ENCODE peak calls at places on chromosomes 7 and 10, in eight cellular contexts. S is hepatocyte; E is ovary; R is right lobe of liver; T is A549; P is HepG2; V is endodermal cell; Z is CD8-positive, alpha-beta T cell. W is an unnamed sample.

GRCh38 chr7:7568553-7568952 is 1.9 kb downstream of the MIOS start:
- DNase-seq in S (no peak), E (no peak), R (no peak), T (no peak), P (no peak), V (no peak), Z (no peak), W (no peak)

GRCh38 chr10:12701696-12702095 is 299.8 kb downstream of the CCDC3 start:
- DNase-seq in S (peak), E (no peak), R (no peak), T (no peak), P (no peak), V (no peak), Z (no peak), W (no peak)

GRCh38 chr7:80515298-80515697 is 3.4 kb upstream of the GNAT3 start:
- DNase-seq in S (no peak), E (no peak), R (no peak), T (no peak), P (no peak), V (no peak), Z (no peak), W (no peak)

GRCh38 chr10:86804805-86805204 is 48.4 kb downstream of the BMPR1A start:
- DNase-seq in S (no peak), E (no peak), R (no peak), T (no peak), P (no peak), V (no peak), Z (no peak), W (no peak)

GRCh38 chr10:118457824-118458428 is 115.8 kb upstream of the FAM204A start:
- DNase-seq in S (no peak), E (no peak), R (no peak), T (no peak), P (peak), V (no peak), Z (no peak), W (no peak)

GRCh38 chr7:27608776-27609495 is 53.7 kb downstream of the HIBADH start:
- DNase-seq in S (peak), E (no peak), R (no peak), T (no peak), P (no peak), V (no peak), Z (no peak), W (no peak)

GRCh38 chr10:68832596-68832995 is 5.3 kb downstream of the STOX1 start:
- DNase-seq in S (no peak), E (no peak), R (no peak), T (no peak), P (no peak), V (no peak), Z (no peak), W (no peak)

GRCh38 chr10:46544989-46545791 is 11.3 kb downstream of the GPRIN2 start:
- DNase-seq in S (no peak), E (peak), R (peak), T (peak), P (no peak), V (peak), Z (no peak), W (peak)

GRCh38 chr10:22927661-22928403 is at the start of gene ARMC3:
- DNase-seq in S (peak), E (peak), R (peak), T (peak), P (peak), V (peak), Z (peak), W (peak)

GRCh38 chr10:30248728-30249127 is 100.3 kb downstream of the MTPAP start:
- DNase-seq in S (no peak), E (no peak), R (no peak), T (no peak), P (no peak), V (no peak), Z (no peak), W (no peak)

GRCh38 chr7:48938539-48938938 is 14.2 kb downstream of the CDC14C start:
- DNase-seq in S (no peak), E (peak), R (no peak), T (no peak), P (no peak), V (no peak), Z (no peak), W (no peak)

GRCh38 chr7:27155816-27156507 is 513 bp downstream of the HOXA7 start:
- DNase-seq in S (no peak), E (peak), R (peak), T (no peak), P (no peak), V (peak), Z (no peak), W (no peak)

GRCh38 chr7:50837965-50838364 is 55.3 kb upstream of the GRB10 start:
- DNase-seq in S (no peak), E (no peak), R (no peak), T (peak), P (peak), V (no peak), Z (no peak), W (no peak)

GRCh38 chr7:99560834-99561734 is 2.6 kb downstream of the ZNF655 start:
- DNase-seq in S (no peak), E (no peak), R (no peak), T (no peak), P (no peak), V (no peak), Z (no peak), W (no peak)

GRCh38 chr7:49424109-49424508 is 349.3 kb upstream of the VWC2 start:
- DNase-seq in S (no peak), E (no peak), R (no peak), T (no peak), P (no peak), V (no peak), Z (no peak), W (no peak)

GRCh38 chr7:85830982-85831381 is 644.1 kb upstream of the SEMA3D start:
- DNase-seq in S (no peak), E (no peak), R (no peak), T (no peak), P (no peak), V (no peak), Z (no peak), W (no peak)

GRCh38 chr7:105218215-105218614 is 170.5 kb downstream of the SRPK2 start:
- DNase-seq in S (peak), E (no peak), R (no peak), T (no peak), P (no peak), V (no peak), Z (no peak), W (no peak)

GRCh38 chr7:363626-364025 is 73.7 kb downstream of the FOXL3 start:
- DNase-seq in S (no peak), E (no peak), R (no peak), T (no peak), P (no peak), V (no peak), Z (peak), W (peak)

GRCh38 chr10:92038949-92039348 is 115.4 kb downstream of the BTAF1 start:
- DNase-seq in S (no peak), E (no peak), R (no peak), T (no peak), P (no peak), V (no peak), Z (no peak), W (no peak)

GRCh38 chr10:70940834-70941568 is 52.6 kb upstream of the PCBD1 start:
- DNase-seq in S (peak), E (no peak), R (no peak), T (no peak), P (no peak), V (no peak), Z (no peak), W (no peak)

GRCh38 chr7:74037609-74038008 is 9.6 kb downstream of the ELN start:
- DNase-seq in S (no peak), E (no peak), R (no peak), T (no peak), P (no peak), V (no peak), Z (no peak), W (no peak)
- H3K27ac ChIP-seq in S (no peak), E (no peak), R (no peak), T (no peak), P (no peak), V (no peak), Z (no peak), W (no peak)

DNA sequence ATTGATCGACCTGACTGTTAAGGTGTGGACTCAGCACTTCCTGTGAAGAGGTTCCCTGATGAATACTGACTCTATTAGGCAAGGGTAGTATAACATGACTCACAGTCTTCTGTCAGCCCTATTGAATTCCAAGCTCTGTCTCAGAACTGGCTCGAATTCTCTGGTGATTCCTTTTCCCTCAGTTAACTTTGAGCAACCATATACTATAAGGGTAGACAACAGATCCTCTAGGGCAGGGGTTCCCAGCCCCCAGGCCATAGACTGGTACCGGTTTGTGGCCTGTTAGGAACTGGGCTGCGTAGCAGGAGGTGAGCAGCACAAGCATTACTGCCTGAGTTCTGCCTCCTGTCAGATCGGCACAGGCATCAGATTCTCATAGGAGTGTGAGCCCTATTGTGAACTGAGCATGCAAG is 677.9 kb downstream of the GRM8 start:
- DNase-seq in S (peak), E (no peak), R (no peak), T (peak), P (no peak), V (no peak), Z (no peak), W (no peak)
- H3K27ac ChIP-seq in S (no peak), E (no peak), R (no peak), T (no peak), P (no peak), V (no peak), Z (no peak), W (no peak)

GRCh38 chr7:71687831-71688599 is 556.1 kb downstream of the GALNT17 start:
- DNase-seq in S (no peak), E (no peak), R (no peak), T (no peak), P (no peak), V (peak), Z (no peak), W (no peak)

GRCh38 chr7:71682181-71682580 is 550.2 kb downstream of the GALNT17 start:
- DNase-seq in S (no peak), E (no peak), R (no peak), T (no peak), P (no peak), V (peak), Z (no peak), W (no peak)

GRCh38 chr7:71679480-71679879 is 547.5 kb downstream of the GALNT17 start:
- DNase-seq in S (no peak), E (no peak), R (no peak), T (no peak), P (no peak), V (no peak), Z (no peak), W (no peak)

GRCh38 chr7:71683382-71683781 is 551.4 kb downstream of the GALNT17 start:
- DNase-seq in S (no peak), E (no peak), R (no peak), T (no peak), P (no peak), V (no peak), Z (no peak), W (no peak)

DNA sequence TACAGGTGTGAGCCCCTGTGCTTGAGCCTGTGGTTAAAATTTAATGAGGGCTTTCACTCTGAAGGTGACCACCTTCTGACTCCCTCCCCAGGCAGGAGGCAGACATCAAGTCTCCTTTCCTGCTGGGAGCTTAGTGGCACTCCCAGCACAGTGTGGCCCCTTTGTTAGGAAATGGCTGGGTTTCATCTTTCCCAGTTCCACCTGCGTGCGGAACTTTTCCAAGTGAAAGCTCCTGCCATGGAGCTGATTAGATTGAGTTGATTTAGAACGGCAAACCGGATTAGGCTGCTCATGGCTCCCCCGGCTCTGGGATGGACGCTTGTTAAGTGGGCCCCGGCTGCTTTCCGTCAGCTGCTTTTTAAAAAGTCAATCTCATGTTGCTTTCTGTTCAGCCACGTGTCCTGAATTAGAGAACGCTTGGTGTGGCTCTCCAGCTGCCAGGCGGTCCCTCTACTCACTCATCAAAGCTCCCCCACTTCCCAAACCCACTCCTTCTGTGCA is 550.9 kb downstream of the GALNT17 start:
- DNase-seq in S (peak), E (no peak), R (no peak), T (no peak), P (no peak), V (peak), Z (no peak), W (no peak)
- H3K27ac ChIP-seq in S (no peak), E (no peak), R (no peak), T (no peak), P (no peak), V (peak), Z (no peak), W (no peak)

DNA sequence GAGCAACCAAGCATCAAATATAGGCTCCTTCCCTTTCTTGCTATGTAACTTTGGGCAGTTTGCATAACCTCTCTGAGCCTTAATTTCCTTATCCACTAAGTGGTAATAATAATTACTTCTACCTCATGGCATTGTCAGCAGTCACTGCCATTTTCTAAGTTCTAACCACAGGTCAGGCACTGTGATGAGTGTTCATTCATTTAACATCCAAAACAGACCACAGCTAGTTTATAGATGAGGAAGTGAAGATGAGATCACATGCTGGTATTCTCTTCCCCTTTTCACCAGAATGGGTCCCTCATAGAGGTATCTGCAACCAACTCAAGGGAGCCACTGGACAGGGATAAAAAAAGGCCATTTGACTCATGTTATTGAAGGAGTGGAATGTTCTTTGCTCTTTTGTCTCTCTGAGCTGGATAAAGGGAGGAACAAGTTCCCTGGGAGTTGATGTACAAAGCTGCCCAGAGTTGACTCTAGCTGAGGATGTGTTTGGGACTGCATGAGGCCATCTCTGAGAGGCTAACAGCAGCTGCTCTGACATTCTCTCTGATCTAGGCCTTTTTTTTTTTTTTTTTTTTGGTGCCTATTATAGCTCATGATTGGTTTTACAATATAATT is 65.0 kb downstream of the DNAJC12 start:
- DNase-seq in S (no peak), E (no peak), R (no peak), T (no peak), P (no peak), V (no peak), Z (no peak), W (no peak)
- H3K27ac ChIP-seq in S (no peak), E (no peak), R (no peak), T (no peak), P (no peak), V (no peak), Z (no peak), W (no peak)

GRCh38 chr7:151726875-151727578 is 149.9 kb downstream of the PRKAG2 start:
- DNase-seq in S (no peak), E (no peak), R (peak), T (no peak), P (no peak), V (no peak), Z (no peak), W (no peak)

GRCh38 chr7:151729521-151729921 is 147.4 kb downstream of the PRKAG2 start:
- DNase-seq in S (no peak), E (peak), R (no peak), T (no peak), P (no peak), V (no peak), Z (no peak), W (no peak)

GRCh38 chr7:151727579-151728285 is 149.2 kb downstream of the PRKAG2 start:
- DNase-seq in S (peak), E (peak), R (peak), T (peak), P (no peak), V (no peak), Z (peak), W (no peak)

GRCh38 chr7:151728286-151728660 is 148.6 kb downstream of the PRKAG2 start:
- DNase-seq in S (no peak), E (no peak), R (no peak), T (no peak), P (no peak), V (no peak), Z (no peak), W (no peak)

DNA sequence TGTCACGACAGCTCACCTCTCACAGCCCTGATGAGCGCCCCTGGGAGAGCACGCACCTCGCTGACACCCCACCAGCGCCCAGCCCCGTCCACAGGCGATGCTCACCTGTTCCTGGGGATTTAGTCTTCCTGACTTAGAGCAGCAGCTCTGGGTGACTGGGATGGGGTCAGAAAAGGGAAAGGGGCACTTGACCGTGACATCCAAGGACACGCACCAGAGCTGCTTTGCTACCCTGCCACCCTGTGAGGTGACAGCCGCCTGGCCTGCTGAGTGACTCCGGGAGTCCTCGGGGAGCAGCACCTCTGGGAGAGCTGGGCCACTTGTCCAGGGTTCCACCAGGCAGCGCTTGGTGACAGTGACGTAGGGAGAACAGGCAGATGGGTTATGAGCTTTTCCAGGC is 148.2 kb downstream of the PRKAG2 start:
- DNase-seq in S (no peak), E (peak), R (no peak), T (no peak), P (no peak), V (no peak), Z (no peak), W (no peak)
- H3K27ac ChIP-seq in S (no peak), E (no peak), R (no peak), T (peak), P (no peak), V (no peak), Z (no peak), W (no peak)

GRCh38 chr10:100359529-100360150 is 12.6 kb downstream of the SCD start:
- DNase-seq in S (no peak), E (peak), R (peak), T (no peak), P (peak), V (no peak), Z (no peak), W (no peak)

GRCh38 chr10:100359030-100359432 is 12.0 kb downstream of the SCD start:
- DNase-seq in S (no peak), E (no peak), R (no peak), T (no peak), P (peak), V (peak), Z (no peak), W (no peak)

GRCh38 chr10:100362570-100363496 is 15.8 kb downstream of the SCD start:
- DNase-seq in S (no peak), E (no peak), R (peak), T (no peak), P (peak), V (no peak), Z (no peak), W (no peak)

GRCh38 chr10:100357073-100357858 is 10.2 kb downstream of the SCD start:
- DNase-seq in S (no peak), E (no peak), R (no peak), T (no peak), P (no peak), V (peak), Z (no peak), W (no peak)

GRCh38 chr10:100360234-100360633 is 13.2 kb downstream of the SCD start:
- DNase-seq in S (no peak), E (no peak), R (no peak), T (no peak), P (no peak), V (no peak), Z (no peak), W (no peak)
- H3K27ac ChIP-seq in S (peak), E (no peak), R (no peak), T (peak), P (peak), V (no peak), Z (no peak), W (no peak)

GRCh38 chr7:77393261-77393660 is 22.9 kb downstream of the GSAP start:
- DNase-seq in S (no peak), E (no peak), R (no peak), T (no peak), P (no peak), V (no peak), Z (no peak), W (no peak)
- H3K27ac ChIP-seq in S (no peak), E (no peak), R (no peak), T (no peak), P (no peak), V (no peak), Z (no peak), W (no peak)

DNA sequence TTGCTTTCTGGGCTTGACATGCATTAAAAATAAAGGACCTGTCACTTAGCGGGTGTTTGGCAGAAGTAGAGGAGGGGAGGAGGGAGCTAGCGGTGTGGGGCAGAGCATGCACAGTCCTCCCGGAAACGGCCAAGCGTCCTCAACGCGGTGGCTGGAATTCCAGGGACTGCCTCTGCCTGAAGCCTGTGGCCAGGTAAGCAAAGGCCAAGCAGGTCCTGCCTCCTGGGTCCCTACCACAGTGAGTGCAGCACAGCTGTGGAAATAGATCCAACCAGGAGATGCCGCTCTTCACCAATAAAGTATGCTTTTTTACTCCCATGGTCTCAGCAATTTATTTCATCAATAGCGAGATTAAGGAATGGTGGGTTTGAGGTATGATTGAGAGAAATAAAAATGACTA is 323.4 kb downstream of the WDR37 start:
- DNase-seq in S (no peak), E (no peak), R (no peak), T (no peak), P (no peak), V (peak), Z (no peak), W (no peak)
- H3K27ac ChIP-seq in S (no peak), E (no peak), R (no peak), T (no peak), P (no peak), V (no peak), Z (no peak), W (no peak)

GRCh38 chr7:4842302-4843064 is 19.3 kb downstream of the PAPOLB start:
- DNase-seq in S (peak), E (no peak), R (no peak), T (no peak), P (peak), V (peak), Z (no peak), W (no peak)
- H3K27ac ChIP-seq in S (no peak), E (no peak), R (no peak), T (no peak), P (no peak), V (peak), Z (no peak), W (no peak)